ENCODE peak calls at places on chromosomes 7 and 10, in seven cellular contexts. One of them, this sample, is unnamed.

GRCh38 chr10:112535432-112536038 is 88.5 kb downstream of the VTI1A start:
- DNase-seq in GM23338: no peak
- DNase-seq in PC-3: no peak
- DNase-seq in astrocyte: no peak
- DNase-seq in HCT116: no peak
- DNase-seq in hepatocyte: no peak
- DNase-seq in HepG2: peak
- DNase-seq in this sample: no peak

GRCh38 chr7:75623390-75624133 is 115.2 kb downstream of the HIP1 start:
- DNase-seq in GM23338: peak
- DNase-seq in PC-3: no peak
- DNase-seq in astrocyte: no peak
- DNase-seq in HCT116: no peak
- DNase-seq in hepatocyte: no peak
- DNase-seq in HepG2: no peak
- DNase-seq in this sample: no peak

GRCh38 chr10:23912884-23913401 is 296.0 kb upstream of the KIAA1217 start:
- DNase-seq in GM23338: no peak
- DNase-seq in PC-3: no peak
- DNase-seq in astrocyte: no peak
- DNase-seq in HCT116: no peak
- DNase-seq in hepatocyte: no peak
- DNase-seq in HepG2: no peak
- DNase-seq in this sample: no peak

GRCh38 chr10:102449321-102450123 is 1.8 kb downstream of the C10orf95 start:
- DNase-seq in GM23338: peak
- DNase-seq in PC-3: peak
- DNase-seq in astrocyte: no peak
- DNase-seq in HCT116: peak
- DNase-seq in hepatocyte: peak
- DNase-seq in HepG2: peak
- DNase-seq in this sample: peak

GRCh38 chr7:117777335-117778150 is 95.7 kb downstream of the CTTNBP2 start:
- DNase-seq in GM23338: no peak
- DNase-seq in PC-3: peak
- DNase-seq in astrocyte: no peak
- DNase-seq in HCT116: no peak
- DNase-seq in hepatocyte: no peak
- DNase-seq in HepG2: no peak
- DNase-seq in this sample: no peak

GRCh38 chr10:117868151-117868550 is 178.6 kb downstream of the RAB11FIP2 start:
- DNase-seq in GM23338: no peak
- DNase-seq in PC-3: no peak
- DNase-seq in astrocyte: no peak
- DNase-seq in HCT116: no peak
- DNase-seq in hepatocyte: no peak
- DNase-seq in HepG2: no peak
- DNase-seq in this sample: no peak

GRCh38 chr10:85645097-85645496 is 721.5 kb downstream of the GRID1 start:
- DNase-seq in GM23338: no peak
- DNase-seq in PC-3: no peak
- DNase-seq in astrocyte: no peak
- DNase-seq in HCT116: no peak
- DNase-seq in hepatocyte: no peak
- DNase-seq in HepG2: peak
- DNase-seq in this sample: no peak

GRCh38 chr10:1152386-1153252 is 96.4 kb downstream of the WDR37 start:
- DNase-seq in GM23338: no peak
- DNase-seq in PC-3: no peak
- DNase-seq in astrocyte: no peak
- DNase-seq in HCT116: no peak
- DNase-seq in hepatocyte: no peak
- DNase-seq in HepG2: no peak
- DNase-seq in this sample: no peak

GRCh38 chr7:76424413-76425111 is at the start of gene ZP3:
- DNase-seq in GM23338: no peak
- DNase-seq in PC-3: no peak
- DNase-seq in astrocyte: no peak
- DNase-seq in HCT116: no peak
- DNase-seq in hepatocyte: no peak
- DNase-seq in HepG2: no peak
- DNase-seq in this sample: no peak

GRCh38 chr7:95927781-95928180 is 155.4 kb downstream of the DYNC1I1 start:
- DNase-seq in GM23338: no peak
- DNase-seq in PC-3: no peak
- DNase-seq in astrocyte: no peak
- DNase-seq in HCT116: no peak
- DNase-seq in hepatocyte: no peak
- DNase-seq in HepG2: no peak
- DNase-seq in this sample: no peak

GRCh38 chr7:104643587-104644217 is 315.3 kb downstream of the LHFPL3 start:
- DNase-seq in GM23338: peak
- DNase-seq in PC-3: peak
- DNase-seq in astrocyte: no peak
- DNase-seq in HCT116: peak
- DNase-seq in hepatocyte: peak
- DNase-seq in HepG2: peak
- DNase-seq in this sample: peak

GRCh38 chr7:123259759-123260158 is 60.0 kb upstream of the SLC13A1 start:
- DNase-seq in GM23338: no peak
- DNase-seq in PC-3: no peak
- DNase-seq in astrocyte: no peak
- DNase-seq in HCT116: no peak
- DNase-seq in hepatocyte: no peak
- DNase-seq in HepG2: no peak
- DNase-seq in this sample: no peak

GRCh38 chr7:29288534-29289091 is 94.0 kb downstream of the CHN2 start:
- DNase-seq in GM23338: no peak
- DNase-seq in PC-3: no peak
- DNase-seq in astrocyte: no peak
- DNase-seq in HCT116: no peak
- DNase-seq in hepatocyte: no peak
- DNase-seq in HepG2: no peak
- DNase-seq in this sample: no peak

GRCh38 chr7:116949941-116950801 is 3.1 kb upstream of the ST7 start:
- DNase-seq in GM23338: no peak
- DNase-seq in PC-3: no peak
- DNase-seq in astrocyte: no peak
- DNase-seq in HCT116: no peak
- DNase-seq in hepatocyte: no peak
- DNase-seq in HepG2: no peak
- DNase-seq in this sample: no peak

GRCh38 chr7:1514993-1515392 is 10.8 kb upstream of the INTS1 start:
- DNase-seq in GM23338: no peak
- DNase-seq in PC-3: no peak
- DNase-seq in astrocyte: no peak
- DNase-seq in HCT116: no peak
- DNase-seq in hepatocyte: no peak
- DNase-seq in HepG2: no peak
- DNase-seq in this sample: no peak

GRCh38 chr10:118349235-118349634 is 7.1 kb upstream of the FAM204A start:
- DNase-seq in GM23338: no peak
- DNase-seq in PC-3: no peak
- DNase-seq in astrocyte: no peak
- DNase-seq in HCT116: no peak
- DNase-seq in hepatocyte: no peak
- DNase-seq in HepG2: no peak
- DNase-seq in this sample: no peak

GRCh38 chr10:46555713-46556514 is 544 bp downstream of the GPRIN2 start:
- DNase-seq in GM23338: peak
- DNase-seq in PC-3: no peak
- DNase-seq in astrocyte: no peak
- DNase-seq in HCT116: no peak
- DNase-seq in hepatocyte: peak
- DNase-seq in HepG2: no peak
- DNase-seq in this sample: no peak

GRCh38 chr7:15397921-15398560 is 163.8 kb downstream of the AGMO start:
- DNase-seq in GM23338: no peak
- DNase-seq in PC-3: no peak
- DNase-seq in astrocyte: peak
- DNase-seq in HCT116: no peak
- DNase-seq in hepatocyte: no peak
- DNase-seq in HepG2: no peak
- DNase-seq in this sample: no peak

GRCh38 chr7:134750083-134751062 is 29.1 kb upstream of the CALD1 start:
- DNase-seq in GM23338: peak
- DNase-seq in PC-3: peak
- DNase-seq in astrocyte: no peak
- DNase-seq in HCT116: peak
- DNase-seq in hepatocyte: peak
- DNase-seq in HepG2: peak
- DNase-seq in this sample: peak

GRCh38 chr10:13961096-13961495 is 369.6 kb downstream of the FRMD4A start:
- DNase-seq in GM23338: no peak
- DNase-seq in PC-3: no peak
- DNase-seq in astrocyte: peak
- DNase-seq in HCT116: no peak
- DNase-seq in hepatocyte: no peak
- DNase-seq in HepG2: no peak
- DNase-seq in this sample: peak

GRCh38 chr7:121083790-121084251 is 95.3 kb downstream of the CPED1 start:
- DNase-seq in GM23338: no peak
- DNase-seq in PC-3: peak
- DNase-seq in astrocyte: peak
- DNase-seq in HCT116: no peak
- DNase-seq in hepatocyte: no peak
- DNase-seq in HepG2: no peak
- DNase-seq in this sample: peak

GRCh38 chr7:158560386-158560785 is 27.2 kb downstream of the PTPRN2 start:
- DNase-seq in GM23338: no peak
- DNase-seq in PC-3: no peak
- DNase-seq in astrocyte: no peak
- DNase-seq in HCT116: no peak
- DNase-seq in hepatocyte: no peak
- DNase-seq in HepG2: no peak
- DNase-seq in this sample: no peak

GRCh38 chr10:44647877-44648542 is 263.1 kb upstream of the CXCL12 start:
- DNase-seq in GM23338: no peak
- DNase-seq in PC-3: no peak
- DNase-seq in astrocyte: peak
- DNase-seq in HCT116: no peak
- DNase-seq in hepatocyte: no peak
- DNase-seq in HepG2: no peak
- DNase-seq in this sample: no peak
- TF ChIP-seq CTCF in GM23338: no peak
- TF ChIP-seq CTCF in PC-3: no peak
- TF ChIP-seq CTCF in astrocyte: no peak
- TF ChIP-seq CTCF in HCT116: no peak
- TF ChIP-seq CTCF in hepatocyte: no peak
- TF ChIP-seq CTCF in HepG2: no peak
- TF ChIP-seq CTCF in this sample: no peak

GRCh38 chr10:62127975-62128374 is 140.7 kb downstream of the RTKN2 start:
- DNase-seq in GM23338: no peak
- DNase-seq in PC-3: no peak
- DNase-seq in astrocyte: no peak
- DNase-seq in HCT116: no peak
- DNase-seq in hepatocyte: no peak
- DNase-seq in HepG2: no peak
- DNase-seq in this sample: peak
- H2AFZ ChIP-seq in GM23338: no peak
- H2AFZ ChIP-seq in PC-3: no peak
- H2AFZ ChIP-seq in astrocyte: no peak
- H2AFZ ChIP-seq in HCT116: no peak
- H2AFZ ChIP-seq in hepatocyte: no peak
- H2AFZ ChIP-seq in HepG2: peak
- H2AFZ ChIP-seq in this sample: no peak

DNA sequence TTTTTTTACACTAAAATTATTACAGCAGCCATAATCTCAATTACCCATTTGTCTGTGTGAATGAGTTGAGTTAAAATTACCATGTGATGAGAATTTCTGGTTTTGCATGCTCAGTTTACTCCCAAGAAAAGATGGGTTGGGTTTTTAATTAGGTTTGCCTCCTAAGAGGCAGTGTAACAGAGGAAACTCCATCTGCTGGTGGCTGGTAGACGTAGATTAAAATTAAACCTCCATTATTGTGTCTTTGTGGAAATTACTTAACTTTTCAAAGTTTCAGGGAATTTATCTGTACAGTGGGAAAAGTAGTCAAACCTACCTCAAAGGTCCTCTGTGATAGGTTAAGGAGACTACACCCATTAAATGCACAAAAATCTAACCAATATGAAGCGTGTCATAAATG is 954.2 kb downstream of the PCDH15 start:
- DNase-seq in GM23338: peak
- DNase-seq in PC-3: peak
- DNase-seq in astrocyte: no peak
- DNase-seq in HCT116: no peak
- DNase-seq in hepatocyte: no peak
- DNase-seq in HepG2: no peak
- DNase-seq in this sample: no peak
- TF ChIP-seq CTCF in GM23338: peak
- TF ChIP-seq CTCF in PC-3: peak
- TF ChIP-seq CTCF in astrocyte: peak
- TF ChIP-seq CTCF in HCT116: no peak
- TF ChIP-seq CTCF in hepatocyte: no peak
- TF ChIP-seq CTCF in HepG2: no peak
- TF ChIP-seq CTCF in this sample: peak

GRCh38 chr10:4310153-4310552 is 515.9 kb upstream of the AKR1E2 start:
- DNase-seq in GM23338: no peak
- DNase-seq in PC-3: no peak
- DNase-seq in astrocyte: no peak
- DNase-seq in HCT116: no peak
- DNase-seq in hepatocyte: no peak
- DNase-seq in HepG2: no peak
- DNase-seq in this sample: no peak

GRCh38 chr10:4303045-4303444 is 518.0 kb upstream of the KLF6 start:
- DNase-seq in GM23338: no peak
- DNase-seq in PC-3: no peak
- DNase-seq in astrocyte: no peak
- DNase-seq in HCT116: no peak
- DNase-seq in hepatocyte: peak
- DNase-seq in HepG2: no peak
- DNase-seq in this sample: no peak

GRCh38 chr10:4306871-4307270 is 519.1 kb upstream of the AKR1E2 start:
- DNase-seq in GM23338: no peak
- DNase-seq in PC-3: no peak
- DNase-seq in astrocyte: no peak
- DNase-seq in HCT116: no peak
- DNase-seq in hepatocyte: no peak
- DNase-seq in HepG2: no peak
- DNase-seq in this sample: no peak

GRCh38 chr10:4312046-4312835 is 513.8 kb upstream of the AKR1E2 start:
- DNase-seq in GM23338: no peak
- DNase-seq in PC-3: peak
- DNase-seq in astrocyte: no peak
- DNase-seq in HCT116: no peak
- DNase-seq in hepatocyte: no peak
- DNase-seq in HepG2: no peak
- DNase-seq in this sample: peak

DNA sequence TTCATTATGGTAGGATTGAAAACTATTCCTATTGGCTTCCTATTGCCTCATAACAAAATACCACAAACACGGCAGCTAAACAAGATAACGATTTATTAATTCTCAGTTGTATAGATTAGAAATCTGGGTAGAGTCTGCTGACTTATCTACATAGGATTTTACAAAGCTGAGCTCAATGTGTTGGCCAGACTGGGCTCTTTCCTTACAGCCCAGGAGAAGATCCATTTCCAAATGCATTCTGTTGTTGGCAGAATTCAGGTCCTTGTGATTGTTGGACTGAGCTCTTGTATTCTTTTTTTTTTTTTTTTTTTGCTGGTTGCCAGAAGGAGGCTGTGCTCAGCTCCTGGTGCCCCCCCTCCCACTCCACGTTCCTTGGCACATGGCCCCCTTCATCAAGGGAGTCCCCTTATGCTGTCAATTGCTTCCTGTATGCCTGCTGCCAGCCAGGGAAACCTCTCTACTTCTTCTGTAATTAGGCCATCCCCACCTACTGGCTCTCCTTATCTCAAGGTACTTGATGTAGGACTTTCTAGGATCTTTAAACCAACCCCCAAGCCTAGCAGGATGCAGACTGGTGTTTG is 518.1 kb upstream of the AKR1E2 start:
- DNase-seq in GM23338: no peak
- DNase-seq in PC-3: no peak
- DNase-seq in astrocyte: no peak
- DNase-seq in HCT116: no peak
- DNase-seq in hepatocyte: peak
- DNase-seq in HepG2: no peak
- DNase-seq in this sample: no peak
- H2AFZ ChIP-seq in GM23338: no peak
- H2AFZ ChIP-seq in PC-3: no peak
- H2AFZ ChIP-seq in astrocyte: no peak
- H2AFZ ChIP-seq in HCT116: no peak
- H2AFZ ChIP-seq in hepatocyte: no peak
- H2AFZ ChIP-seq in HepG2: no peak
- H2AFZ ChIP-seq in this sample: no peak

This sample was measured in endothelial cell of umbilical vein.